ENCODE peak calls at places on chromosomes 4 and X, in four cellular contexts. O, G, W and F are unnamed samples.

GRCh38 chr4:47913858-47914218 is 545 bp downstream of the NFXL1 start:
- DNase-seq in O (no peak), G (no peak), W (peak; percentile 63), F (peak; percentile 14)

GRCh38 chr4:37765741-37766140 is 60.7 kb upstream of the PGM2 start:
- DNase-seq in O (no peak), G (no peak), W (no peak), F (no peak)

GRCh38 chrX:150036181-150036580 is 97.9 kb upstream of the EOLA2 start:
- DNase-seq in O (peak; percentile 63), W (no peak), G (no peak), F (peak; percentile 23)

GRCh38 chr4:8868321-8869001 is 3.2 kb downstream of the HMX1 start:
- DNase-seq in W (no peak), G (no peak), O (no peak), F (no peak)

GRCh38 chr4:54614094-54614493 is 43.7 kb upstream of the KIT start:
- DNase-seq in G (no peak), O (no peak), W (no peak), F (peak; percentile 0)

GRCh38 chr4:109820563-109820962 is 5.0 kb downstream of the GAR1 start:
- DNase-seq in W (no peak), G (no peak), O (no peak), F (peak; percentile 49)

GRCh38 chrX:104112326-104112951 is at the start of gene ZCCHC18:
- DNase-seq in G (no peak), O (peak; percentile 50), W (peak; percentile 91), F (peak; percentile 32)

GRCh38 chrX:37378399-37378798 is 29.2 kb downstream of the PRRG1 start:
- DNase-seq in G (no peak), O (peak; percentile 50), W (peak; percentile 5), F (peak; percentile 60)

GRCh38 chr4:143021384-143021783 is 163.3 kb upstream of the USP38 start:
- DNase-seq in G (no peak), W (no peak), O (no peak), F (no peak)

GRCh38 chr4:176549161-176549865 is 229.5 kb downstream of the SPCS3 start:
- DNase-seq in G (no peak), W (no peak), O (peak; percentile 61), F (no peak)

GRCh38 chr4:98662619-98663225 is 4.3 kb upstream of the TSPAN5 start:
- DNase-seq in W (peak; percentile 63), O (no peak), G (no peak), F (no peak)

GRCh38 chr4:174211611-174212044 is 71.8 kb downstream of the FBXO8 start:
- DNase-seq in W (peak; percentile 62), O (no peak), G (no peak), F (no peak)

GRCh38 chr4:133866328-133866699 is 335.3 kb downstream of the PABPC4L start:
- DNase-seq in O (peak; percentile 28), W (no peak), G (no peak), F (no peak)

GRCh38 chrX:21374163-21374993 is at the start of gene CNKSR2:
- DNase-seq in W (peak; percentile 80), G (no peak), O (peak; percentile 19), F (peak; percentile 39)
- TF ChIP-seq EZH2 in W (no peak), G (no peak), O (peak; percentile 58), F (peak; percentile 79)

GRCh38 chr4:17781831-17782287 is 438 bp upstream of the FAM184B start:
- DNase-seq in W (peak; percentile 44), O (no peak), G (no peak), F (no peak)

GRCh38 chr4:17785858-17786257 is 4.4 kb upstream of the FAM184B start:
- DNase-seq in W (no peak), G (no peak), O (no peak), F (no peak)

GRCh38 chr4:17778431-17778830 is 3.0 kb downstream of the FAM184B start:
- DNase-seq in W (no peak), O (no peak), G (no peak), F (no peak)

GRCh38 chr4:17780461-17781071 is 855 bp downstream of the FAM184B start:
- DNase-seq in W (peak; percentile 2), O (no peak), G (no peak), F (peak; percentile 23)

GRCh38 chr4:17781072-17781830 is at the start of gene FAM184B:
- DNase-seq in O (no peak), W (peak; percentile 49), G (no peak), F (peak; percentile 59)
- TF ChIP-seq EZH2 in O (peak; percentile 44), W (peak; percentile 94), G (no peak), F (no peak)

GRCh38 chr4:3724319-3725231 is 41.6 kb upstream of the ADRA2C start:
- DNase-seq in W (peak; percentile 68), G (no peak), O (no peak), F (peak; percentile 64)
- TF ChIP-seq EZH2 in W (no peak), G (no peak), O (no peak), F (no peak)

DNA sequence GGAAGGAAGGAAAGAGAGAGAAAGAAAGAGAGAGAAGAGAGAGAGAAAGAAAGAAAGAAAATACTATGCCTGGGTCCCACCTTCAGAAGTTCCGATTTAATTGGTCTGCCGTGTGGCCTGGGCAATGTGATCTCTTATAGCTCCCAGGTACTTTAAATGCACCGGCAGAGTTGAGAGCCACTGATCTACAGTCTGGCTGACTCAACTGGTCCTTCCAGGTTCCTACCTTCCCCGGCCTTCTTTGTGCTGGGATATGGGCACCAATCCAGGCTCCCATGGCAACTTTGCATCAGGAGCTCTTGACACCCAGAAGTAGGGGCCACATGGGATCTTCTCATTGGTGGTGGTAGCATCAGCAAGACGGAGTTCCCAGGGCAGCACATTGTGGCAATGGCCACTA is 186.5 kb upstream of the ATP6AP2 start:
- DNase-seq in O (no peak), G (no peak), W (no peak), F (no peak)
- TF ChIP-seq EZH2 in O (no peak), G (no peak), W (no peak), F (no peak)

DNA sequence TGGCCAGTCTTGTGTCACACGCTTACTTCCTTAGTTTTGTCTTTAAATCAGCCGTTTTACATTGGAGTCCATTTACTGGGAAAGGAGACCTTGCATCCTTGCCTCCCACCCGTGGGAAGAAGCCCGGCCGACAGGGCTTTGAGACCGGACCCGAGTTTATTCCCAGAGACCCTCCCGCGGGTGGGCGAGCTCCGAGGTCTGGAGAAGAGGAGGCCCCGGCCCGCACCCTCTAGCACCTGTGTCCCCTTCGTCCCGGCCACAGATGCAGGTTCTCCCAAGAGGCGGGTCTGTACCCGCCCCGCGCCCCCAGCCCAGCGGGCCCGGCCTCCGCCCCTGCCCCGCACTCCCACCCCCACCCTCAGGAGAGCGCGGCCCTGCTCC is 3.8 kb upstream of the SLC26A1 start:
- DNase-seq in G (no peak), W (no peak), O (no peak), F (no peak)
- TF ChIP-seq EZH2 in G (no peak), W (no peak), O (peak; percentile 18), F (peak; percentile 46)

GRCh38 chr4:39648827-39649558 is 10.3 kb upstream of the SMIM14 start:
- DNase-seq in O (no peak), G (no peak), W (no peak), F (no peak)
- TF ChIP-seq EZH2 in O (no peak), G (no peak), W (no peak), F (no peak)

DNA sequence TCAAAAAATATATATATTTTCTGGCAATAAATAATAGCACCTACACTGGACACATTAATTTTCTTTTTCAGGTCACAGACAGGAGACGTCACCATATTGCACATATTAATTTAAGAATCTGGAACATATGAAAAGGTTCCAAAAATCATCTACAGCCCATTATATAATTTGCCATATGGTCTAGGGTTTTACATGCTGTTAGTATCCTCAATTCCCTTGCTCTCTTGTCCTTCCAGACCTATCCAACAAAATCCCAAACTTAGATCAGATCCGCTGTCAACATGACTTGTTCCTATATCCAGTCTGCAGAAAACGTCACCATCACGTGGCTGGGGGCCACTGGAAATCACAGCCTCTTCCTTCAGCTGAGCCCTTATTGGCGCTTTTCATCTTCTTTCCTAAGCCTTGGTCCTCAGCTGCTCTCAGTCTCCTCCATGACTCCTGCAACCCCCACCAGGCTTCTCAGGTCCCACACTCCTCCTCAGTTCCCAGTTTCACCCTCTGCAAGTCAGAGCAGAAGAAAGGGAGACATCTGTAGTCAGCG is 192.0 kb upstream of the GATB start:
- DNase-seq in G (no peak), W (no peak), O (no peak), F (no peak)
- TF ChIP-seq EZH2 in G (no peak), W (no peak), O (no peak), F (no peak)